ENCODE peak calls at places on chromosomes 2 and 18, in five cellular contexts. A, W, K, M and C are unnamed samples.

GRCh38 chr2:202831241-202831997 is 40.1 kb downstream of the ICA1L start:
- DNase-seq in W (no peak), K (no peak), A (peak; percentile 52), M (peak; percentile 61), C (no peak)

GRCh38 chr2:100119235-100119634 is 23.2 kb downstream of the AFF3 start:
- DNase-seq in A (no peak), W (no peak), M (no peak), K (no peak), C (no peak)

GRCh38 chr2:101253013-101253712 is 477 bp downstream of the CNOT11 start:
- DNase-seq in A (peak; percentile 81), K (peak; percentile 82), W (peak; percentile 74), M (peak; percentile 68), C (peak; percentile 70)

GRCh38 chr2:207061181-207061580 is 104.6 kb downstream of the KLF7 start:
- DNase-seq in W (no peak), A (no peak), M (peak; percentile 11), K (no peak), C (no peak)

GRCh38 chr2:178767099-178768060 is 39.8 kb downstream of the TTN start:
- DNase-seq in M (no peak), K (no peak), W (no peak), A (peak; percentile 31), C (no peak)

GRCh38 chr2:7899241-7899640 is 782.6 kb upstream of the ID2 start:
- DNase-seq in W (no peak), K (no peak), A (no peak), M (no peak), C (no peak)

GRCh38 chr2:38465789-38466127 is 88.7 kb upstream of the ATL2 start:
- DNase-seq in W (no peak), A (peak; percentile 38), K (peak; percentile 39), M (peak; percentile 21), C (no peak)

GRCh38 chr18:2988041-2988794 is 24.7 kb downstream of the LPIN2 start:
- DNase-seq in K (no peak), A (no peak), W (no peak), M (peak; percentile 82), C (no peak)

GRCh38 chr2:219836647-219837177 is 209.3 kb downstream of the SLC4A3 start:
- DNase-seq in W (no peak), M (peak; percentile 17), A (peak; percentile 18), K (no peak), C (no peak)

GRCh38 chr2:106195996-106196395 is 1.9 kb upstream of the UXS1 start:
- DNase-seq in K (no peak), W (no peak), A (no peak), M (no peak), C (no peak)

GRCh38 chr2:224969633-224970292 is 72.5 kb downstream of the DOCK10 start:
- DNase-seq in W (no peak), M (no peak), K (no peak), A (no peak), C (no peak)

GRCh38 chr2:190533968-190534309 is 583 bp downstream of the NEMP2 start:
- DNase-seq in K (no peak), W (peak; percentile 38), A (peak; percentile 47), M (no peak), C (peak; percentile 32)

DNA sequence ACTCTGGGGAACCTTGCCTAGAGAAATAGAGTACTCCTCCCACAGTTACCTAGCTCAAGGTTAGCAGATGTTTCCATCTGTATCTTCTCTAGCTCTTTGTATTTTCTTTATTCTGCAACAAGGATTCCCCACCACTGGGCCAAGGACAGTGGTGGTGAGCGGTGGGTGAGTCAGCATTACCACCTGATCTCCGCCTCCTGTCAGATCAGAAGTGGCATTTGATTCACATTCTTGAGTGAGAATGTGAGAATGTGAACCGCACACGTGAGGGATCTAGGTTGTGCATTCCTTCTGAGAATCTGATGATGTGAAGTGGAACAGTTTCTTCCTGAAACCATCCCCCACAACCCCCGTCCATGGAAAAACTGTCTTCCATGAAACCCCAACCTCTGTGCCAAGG is 9.0 kb downstream of the EPB41L3 start:
- DNase-seq in W (no peak), A (no peak), K (no peak), M (no peak), C (no peak)
- H3K9me3 ChIP-seq in W (no peaks in the 10 kb centered on the region), A (no peaks in the 10 kb centered on the region), K (no peaks in the 10 kb centered on the region), M (no peaks in the 10 kb centered on the region), C (no peaks in the 10 kb centered on the region)

DNA sequence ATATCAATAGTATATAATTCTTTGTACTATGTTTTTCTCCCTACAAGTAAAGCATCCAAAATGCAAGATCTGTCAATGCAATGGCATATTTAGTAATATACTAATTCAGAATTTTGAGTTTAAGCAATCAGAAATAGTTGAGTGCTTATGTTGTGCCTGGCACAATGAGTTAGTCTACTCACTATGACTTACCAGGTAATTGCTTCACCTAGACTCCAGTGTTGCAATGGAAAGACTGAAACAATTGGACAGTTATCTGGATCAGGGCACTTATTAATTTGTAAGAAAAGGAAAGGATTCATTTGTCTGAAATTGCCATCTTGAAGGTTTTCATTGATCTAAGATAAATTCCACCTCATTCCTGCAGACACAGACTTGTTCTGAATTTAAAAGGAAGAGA is 97.6 kb upstream of the TCF4 start:
- DNase-seq in K (no peak), W (no peak), A (no peak), M (no peak), C (no peak)
- H3K9me3 ChIP-seq in K (no peaks in the 10 kb centered on the region), W (no peaks in the 10 kb centered on the region), A (no peaks in the 10 kb centered on the region), M (no peaks in the 10 kb centered on the region), C (no peaks in the 10 kb centered on the region)

DNA sequence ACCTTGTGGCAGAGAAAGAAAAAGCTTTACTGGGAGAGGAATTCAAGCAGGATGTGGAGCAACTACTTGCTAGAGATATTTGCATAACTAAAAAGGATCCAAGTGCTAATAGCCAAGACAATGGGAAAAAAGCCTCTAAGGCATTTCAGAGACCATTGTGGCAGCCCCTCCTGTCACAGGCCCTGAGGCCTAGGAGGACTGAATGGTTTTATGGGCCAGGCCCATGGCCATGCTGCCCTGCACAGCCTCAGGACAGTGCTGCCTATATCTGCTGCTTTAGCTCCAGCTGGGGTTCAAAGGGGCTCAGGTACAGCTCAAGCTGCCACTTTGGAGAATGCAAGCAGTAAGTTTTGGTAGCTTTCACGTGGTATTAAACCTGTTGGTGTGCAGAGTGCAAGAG is 17.1 kb upstream of the MRPS5 start:
- DNase-seq in M (no peak), K (no peak), W (no peak), A (no peak), C (no peak)
- H3K9me3 ChIP-seq in M (peaks cover 21% of the 10 kb centered on the region), K (no peaks in the 10 kb centered on the region), W (peaks cover 53% of the 10 kb centered on the region), A (no peaks in the 10 kb centered on the region), C (peaks cover 3% of the 10 kb centered on the region)

GRCh38 chr18:55199291-55199963 is 240.2 kb upstream of the CCDC68 start:
- DNase-seq in A (no peak), W (no peak), M (no peak), K (no peak), C (no peak)
- H3K9me3 ChIP-seq in A (no peaks in the 10 kb centered on the region), W (no peaks in the 10 kb centered on the region), M (no peaks in the 10 kb centered on the region), K (no peaks in the 10 kb centered on the region), C (no peaks in the 10 kb centered on the region)

GRCh38 chr2:174510583-174511189 is 23.9 kb upstream of the GPR155 start:
- DNase-seq in K (no peak), A (no peak), W (no peak), M (peak; percentile 13), C (no peak)
- H3K9me3 ChIP-seq in K (no peaks in the 10 kb centered on the region), A (no peaks in the 10 kb centered on the region), W (peaks cover 15% of the 10 kb centered on the region), M (peaks cover 17% of the 10 kb centered on the region), C (peaks cover 5% of the 10 kb centered on the region)

GRCh38 chr18:36364911-36365624 is 67.6 kb downstream of the FHOD3 start:
- DNase-seq in K (no peak), A (no peak), M (no peak), W (no peak), C (no peak)
- H3K9me3 ChIP-seq in K (no peaks in the 10 kb centered on the region), A (no peaks in the 10 kb centered on the region), M (no peaks in the 10 kb centered on the region), W (no peaks in the 10 kb centered on the region), C (no peaks in the 10 kb centered on the region)

GRCh38 chr2:239178484-239178883 is 222.3 kb downstream of the HDAC4 start:
- DNase-seq in W (no peak), A (no peak), K (peak; percentile 45), M (no peak), C (no peak)

GRCh38 chr2:239178954-239179353 is 221.9 kb downstream of the HDAC4 start:
- DNase-seq in A (no peak), K (peak; percentile 37), W (no peak), M (no peak), C (no peak)

GRCh38 chr2:239177325-239177724 is 223.5 kb downstream of the HDAC4 start:
- DNase-seq in K (peak; percentile 32), M (no peak), W (no peak), A (no peak), C (no peak)

GRCh38 chr2:239179851-239180371 is 220.9 kb downstream of the HDAC4 start:
- DNase-seq in A (no peak), M (no peak), K (peak; percentile 63), W (no peak), C (peak; percentile 2)

DNA sequence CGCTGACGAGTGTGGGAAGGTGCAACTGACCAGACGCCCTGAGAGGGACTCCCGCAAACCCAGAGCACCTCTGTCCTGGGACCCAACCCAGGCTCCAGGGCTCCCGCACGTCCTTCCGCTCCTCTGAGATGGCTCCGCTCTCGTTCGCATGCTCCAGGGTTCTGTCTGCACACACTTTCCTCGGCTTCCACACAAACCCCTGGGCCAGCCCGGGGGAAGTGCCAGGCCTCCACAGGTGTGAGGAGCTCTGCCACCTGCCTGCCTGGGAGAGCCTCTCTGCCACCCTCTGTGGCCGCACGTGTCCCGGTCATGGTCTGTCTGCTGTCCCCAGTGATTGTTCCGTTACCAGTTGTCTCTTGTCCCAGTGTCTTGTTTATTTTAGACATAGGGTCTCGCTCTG is 222.9 kb downstream of the HDAC4 start:
- DNase-seq in K (peak; percentile 58), W (no peak), M (no peak), A (no peak), C (no peak)
- H3K9me3 ChIP-seq in K (peaks cover 2% of the 10 kb centered on the region), W (peaks cover 32% of the 10 kb centered on the region), M (peaks cover 2% of the 10 kb centered on the region), A (no peaks in the 10 kb centered on the region), C (peaks cover 2% of the 10 kb centered on the region)

DNA sequence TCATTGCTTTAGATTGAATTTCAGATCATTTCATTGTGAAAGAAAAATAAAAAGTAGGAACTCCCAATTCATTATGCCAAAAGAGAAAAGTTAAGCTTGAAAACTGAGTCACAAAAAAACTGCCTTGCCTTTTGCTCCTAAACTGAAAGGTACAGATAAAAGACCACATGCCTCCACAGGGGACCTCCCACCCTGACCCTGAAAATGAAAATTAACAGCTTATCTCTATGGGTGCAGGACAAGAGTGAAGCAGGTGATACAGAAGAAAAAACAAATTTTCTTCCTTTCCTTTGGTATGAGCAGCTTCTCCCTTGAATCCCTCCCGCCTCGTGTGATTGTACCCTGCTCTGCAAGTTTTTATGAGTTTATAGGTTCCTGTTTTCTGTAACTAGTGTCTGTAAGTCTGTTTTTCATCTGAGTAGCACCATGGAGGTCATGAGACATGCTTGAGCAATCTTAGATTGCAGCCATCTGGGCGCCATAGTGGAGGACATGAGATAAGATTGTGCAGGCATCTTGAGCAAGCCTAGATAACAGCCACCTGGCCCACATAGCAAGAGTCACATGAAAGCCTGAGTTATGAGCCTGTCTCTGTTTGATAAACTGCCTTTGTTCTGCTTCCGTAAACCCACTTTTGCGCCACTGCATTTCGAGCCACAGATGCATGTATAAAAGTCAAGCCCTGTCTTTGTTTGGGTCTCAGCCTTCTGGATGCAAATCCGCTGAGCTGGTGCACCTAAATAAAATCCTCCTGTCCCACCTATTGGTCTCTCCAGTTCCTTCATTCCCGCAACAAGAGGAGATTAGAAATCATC is 56.2 kb upstream of the DYNC1I2 start:
- DNase-seq in K (no peak), W (no peak), A (no peak), M (no peak), C (no peak)
- H3K9me3 ChIP-seq in K (no peaks in the 10 kb centered on the region), W (peaks cover 22% of the 10 kb centered on the region), A (no peaks in the 10 kb centered on the region), M (peaks cover 22% of the 10 kb centered on the region), C (peaks cover 7% of the 10 kb centered on the region)